ENCODE peak calls at places on chromosomes 11 and 22, in six cellular contexts. I is EH; H is AG09319; K is naive thymus-derived CD8-positive, alpha-beta T cell; R is sciatic nerve; Z is activated naive CD8-positive, alpha-beta T cell treated with anti-CD3 and anti-CD28 coated beads for 36 hours. G is an unnamed sample.

GRCh38 chr11:125123947-125124633 is 12.7 kb upstream of the TMEM218 start:
- DNase-seq in I (peak), H (peak), K (peak), R (peak), Z (peak), G (peak)

GRCh38 chr11:74504100-74504691 is 10.7 kb upstream of the LIPT2 start:
- DNase-seq in I (no peak), H (no peak), K (no peak), R (no peak), Z (no peak), G (no peak)

GRCh38 chr11:8268530-8269461 is 5.1 kb upstream of the LMO1 start:
- DNase-seq in I (no peak), H (no peak), K (no peak), R (peak), Z (no peak), G (no peak)

GRCh38 chr11:87851234-87851633 is 324.0 kb downstream of the RAB38 start:
- DNase-seq in I (peak), H (no peak), K (no peak), R (no peak), Z (no peak), G (no peak)

GRCh38 chr11:12089473-12089872 is 20.9 kb upstream of the MICAL2 start:
- DNase-seq in I (peak), H (no peak), K (no peak), R (no peak), Z (no peak), G (no peak)

GRCh38 chr11:1298695-1299492 is 10.5 kb downstream of the TOLLIP start:
- DNase-seq in I (peak), H (peak), K (no peak), R (peak), Z (no peak), G (peak)

GRCh38 chr11:118641463-118642019 is 34.1 kb downstream of the PHLDB1 start:
- DNase-seq in I (no peak), H (no peak), K (no peak), R (peak), Z (no peak), G (no peak)

GRCh38 chr11:35166369-35167360 is 27.7 kb downstream of the CD44 start:
- DNase-seq in I (peak), H (peak), K (no peak), R (peak), Z (peak), G (peak)

GRCh38 chr22:29755889-29756288 is 10.9 kb downstream of the ZMAT5 start:
- DNase-seq in I (no peak), H (no peak), K (no peak), R (no peak), Z (no peak), G (no peak)

GRCh38 chr22:26330971-26331625 is 98.0 kb upstream of the ASPHD2 start:
- DNase-seq in I (peak), H (no peak), K (peak), R (no peak), Z (peak), G (no peak)

GRCh38 chr11:3216027-3216525 is 2.5 kb downstream of the MRGPRG start:
- DNase-seq in I (no peak), H (no peak), K (no peak), R (no peak), Z (no peak), G (no peak)

GRCh38 chr11:7696424-7696823 is 9.9 kb downstream of the OVCH2 start:
- DNase-seq in I (no peak), H (no peak), K (no peak), R (no peak), Z (no peak), G (no peak)

GRCh38 chr11:125404811-125405481 is 91.1 kb downstream of the FEZ1 start:
- DNase-seq in I (peak), H (no peak), K (peak), R (peak), Z (peak), G (no peak)

GRCh38 chr11:94134651-94135512 is 6.2 kb downstream of the PANX1 start:
- DNase-seq in I (peak), H (peak), K (no peak), R (peak), Z (peak), G (peak)

GRCh38 chr11:17411418-17411817 is 23.0 kb upstream of the KCNJ11 start:
- DNase-seq in I (no peak), H (no peak), K (no peak), R (no peak), Z (no peak), G (no peak)

GRCh38 chr11:15663778-15664218 is 549.1 kb downstream of the INSC start:
- DNase-seq in I (peak), H (no peak), K (no peak), R (no peak), Z (no peak), G (no peak)

GRCh38 chr11:44112083-44112865 is 16.8 kb downstream of the EXT2 start:
- DNase-seq in I (peak), H (peak), K (no peak), R (no peak), Z (no peak), G (peak)

GRCh38 chr11:66476841-66477251 is 3.4 kb upstream of the DPP3 start:
- DNase-seq in I (no peak), H (no peak), K (no peak), R (no peak), Z (no peak), G (no peak)

GRCh38 chr22:19086944-19087343 is 35.3 kb downstream of the DGCR2 start:
- DNase-seq in I (peak), H (no peak), K (no peak), R (no peak), Z (no peak), G (no peak)

GRCh38 chr11:129021295-129021694 is 78.6 kb upstream of the TP53AIP1 start:
- DNase-seq in I (no peak), H (no peak), K (no peak), R (no peak), Z (no peak), G (no peak)

GRCh38 chr11:121553806-121554205 is 101.0 kb upstream of the SORL1-AS1 start:
- DNase-seq in I (no peak), H (no peak), K (no peak), R (no peak), Z (no peak), G (no peak)

GRCh38 chr22:22717723-22718122 is 73.3 kb downstream of the GGTLC2 start:
- DNase-seq in I (no peak), H (no peak), K (no peak), R (no peak), Z (no peak), G (no peak)